ENCODE peak calls at places on chromosomes 5 and 9, in five cellular contexts. A is kidney tubule cell; P is activated naive CD4-positive, alpha-beta T cell; W is EH; E is stimulated activated naive CD4-positive, alpha-beta T cell. C is an unnamed sample.

GRCh38 chr5:172855597-172856292 is 21.7 kb downstream of the ERGIC1 start:
- DNase-seq in A (peak), W (peak), P (no peak), E (no peak), C (no peak)

GRCh38 chr9:34559616-34560546 is 29.6 kb downstream of the CNTFR start:
- DNase-seq in W (peak), A (peak), E (no peak), P (no peak), C (peak)

GRCh38 chr9:35976726-35977125 is 18.8 kb upstream of the OR2S2 start:
- DNase-seq in E (no peak), A (no peak), W (no peak), P (no peak), C (no peak)

GRCh38 chr5:59746261-59746765 is 147.2 kb downstream of the PDE4D start:
- DNase-seq in W (peak), E (no peak), P (no peak), A (peak), C (no peak)

GRCh38 chr5:149675467-149676201 is 54.5 kb upstream of the PPARGC1B start:
- DNase-seq in A (peak), W (no peak), P (no peak), E (no peak), C (no peak)

GRCh38 chr5:80408475-80408875 is 611 bp downstream of the ZFYVE16 start:
- DNase-seq in E (peak), W (peak), A (peak), P (no peak), C (no peak)

GRCh38 chr5:5767286-5767928 is 344.9 kb downstream of the ICE1 start:
- DNase-seq in P (no peak), W (no peak), E (no peak), A (no peak), C (no peak)

GRCh38 chr5:6674886-6675285 is 38.3 kb upstream of the TENT4A start:
- DNase-seq in E (no peak), P (no peak), A (no peak), W (no peak), C (no peak)

GRCh38 chr9:129399301-129399990 is 221.4 kb upstream of the IER5L start:
- DNase-seq in W (no peak), A (no peak), P (no peak), E (no peak), C (no peak)

GRCh38 chr5:16864566-16864965 is 71.5 kb downstream of the MYO10 start:
- DNase-seq in W (peak), A (no peak), E (no peak), P (no peak), C (no peak)

GRCh38 chr9:5442400-5443011 is 4.8 kb upstream of the PLGRKT start:
- DNase-seq in P (no peak), A (peak), E (peak), W (peak), C (no peak)

GRCh38 chr5:158812381-158812780 is 287.3 kb downstream of the EBF1 start:
- DNase-seq in P (peak), A (no peak), W (no peak), E (peak), C (no peak)

GRCh38 chr5:168708301-168708695 is 129.1 kb upstream of the PANK3 start:
- DNase-seq in A (no peak), W (no peak), P (no peak), E (no peak), C (no peak)

GRCh38 chr5:128287740-128288139 is 204.2 kb downstream of the SLC12A2 start:
- DNase-seq in A (peak), W (no peak), P (no peak), E (no peak), C (no peak)

GRCh38 chr5:87410941-87411340 is 1.8 kb downstream of the CCNH start:
- DNase-seq in E (no peak), W (peak), P (no peak), A (peak), C (no peak)

GRCh38 chr9:133002147-133003070 is 23.9 kb downstream of the GFI1B start:
- DNase-seq in P (no peak), W (no peak), E (no peak), A (no peak), C (no peak)

C was measured in omental fat pad.